ENCODE peak calls at places on chromosomes 4 and X, in four cellular contexts. One of them, this sample, is unnamed.

GRCh38 chrX:134619838-134620237 is 38.4 kb downstream of the PLAC1 start:
- DNase-seq in NCI-H1105 treated with DMSO at 0.1 percent for 48 hours: no peak
- DNase-seq in globus pallidus: no peak
- DNase-seq in stimulated activated naive CD4-positive, alpha-beta T cell: no peak
- DNase-seq in this sample: no peak

GRCh38 chrX:55220119-55220794 is at the start of gene PAGE5:
- DNase-seq in stimulated activated naive CD4-positive, alpha-beta T cell: no peak
- DNase-seq in NCI-H1105 treated with DMSO at 0.1 percent for 48 hours: no peak
- DNase-seq in globus pallidus: no peak
- DNase-seq in this sample: no peak

GRCh38 chrX:115609621-115610020 is 48.6 kb downstream of the PLS3 start:
- DNase-seq in globus pallidus: no peak
- DNase-seq in stimulated activated naive CD4-positive, alpha-beta T cell: no peak
- DNase-seq in NCI-H1105 treated with DMSO at 0.1 percent for 48 hours: no peak
- DNase-seq in this sample: no peak

GRCh38 chr4:8346838-8347605 is 77.5 kb downstream of the HTRA3 start:
- DNase-seq in NCI-H1105 treated with DMSO at 0.1 percent for 48 hours: no peak
- DNase-seq in globus pallidus: peak
- DNase-seq in stimulated activated naive CD4-positive, alpha-beta T cell: no peak
- DNase-seq in this sample: no peak

GRCh38 chr4:82661601-82662000 is 99.8 kb upstream of the TMEM150C start:
- DNase-seq in NCI-H1105 treated with DMSO at 0.1 percent for 48 hours: peak
- DNase-seq in globus pallidus: no peak
- DNase-seq in stimulated activated naive CD4-positive, alpha-beta T cell: no peak
- DNase-seq in this sample: no peak

GRCh38 chr4:25703731-25704388 is 48.2 kb downstream of the SLC34A2 start:
- DNase-seq in stimulated activated naive CD4-positive, alpha-beta T cell: no peak
- DNase-seq in globus pallidus: no peak
- DNase-seq in NCI-H1105 treated with DMSO at 0.1 percent for 48 hours: no peak
- DNase-seq in this sample: no peak

GRCh38 chrX:143115466-143115865 is 89.7 kb downstream of the SPANXN4 start:
- DNase-seq in stimulated activated naive CD4-positive, alpha-beta T cell: no peak
- DNase-seq in globus pallidus: no peak
- DNase-seq in NCI-H1105 treated with DMSO at 0.1 percent for 48 hours: no peak
- DNase-seq in this sample: no peak

GRCh38 chr4:156294577-156294976 is 340.9 kb upstream of the CTSO start:
- DNase-seq in NCI-H1105 treated with DMSO at 0.1 percent for 48 hours: peak
- DNase-seq in globus pallidus: peak
- DNase-seq in stimulated activated naive CD4-positive, alpha-beta T cell: no peak
- DNase-seq in this sample: no peak

GRCh38 chr4:47824844-47825243 is 13.0 kb downstream of the CORIN start:
- DNase-seq in stimulated activated naive CD4-positive, alpha-beta T cell: no peak
- DNase-seq in NCI-H1105 treated with DMSO at 0.1 percent for 48 hours: no peak
- DNase-seq in globus pallidus: no peak
- DNase-seq in this sample: no peak

GRCh38 chr4:26462874-26463273 is 27.4 kb downstream of the CCKAR start:
- DNase-seq in stimulated activated naive CD4-positive, alpha-beta T cell: no peak
- DNase-seq in NCI-H1105 treated with DMSO at 0.1 percent for 48 hours: no peak
- DNase-seq in globus pallidus: no peak
- DNase-seq in this sample: no peak

GRCh38 chr4:1752284-1753041 is 31.1 kb downstream of the TACC3 start:
- DNase-seq in globus pallidus: no peak
- DNase-seq in NCI-H1105 treated with DMSO at 0.1 percent for 48 hours: no peak
- DNase-seq in stimulated activated naive CD4-positive, alpha-beta T cell: no peak
- DNase-seq in this sample: no peak

GRCh38 chr4:27062256-27062655 is 201.6 kb downstream of the STIM2 start:
- DNase-seq in stimulated activated naive CD4-positive, alpha-beta T cell: no peak
- DNase-seq in globus pallidus: no peak
- DNase-seq in NCI-H1105 treated with DMSO at 0.1 percent for 48 hours: no peak
- DNase-seq in this sample: no peak

GRCh38 chr4:112766422-112766821 is 129.5 kb downstream of the LARP7 start:
- DNase-seq in globus pallidus: peak
- DNase-seq in stimulated activated naive CD4-positive, alpha-beta T cell: no peak
- DNase-seq in NCI-H1105 treated with DMSO at 0.1 percent for 48 hours: no peak
- DNase-seq in this sample: no peak

GRCh38 chr4:71446479-71447081 is 107.8 kb downstream of the SLC4A4 start:
- DNase-seq in globus pallidus: no peak
- DNase-seq in stimulated activated naive CD4-positive, alpha-beta T cell: no peak
- DNase-seq in NCI-H1105 treated with DMSO at 0.1 percent for 48 hours: no peak
- DNase-seq in this sample: no peak

GRCh38 chr4:25656031-25656430 is 380 bp downstream of the SLC34A2 start:
- DNase-seq in NCI-H1105 treated with DMSO at 0.1 percent for 48 hours: no peak
- DNase-seq in stimulated activated naive CD4-positive, alpha-beta T cell: no peak
- DNase-seq in globus pallidus: no peak
- DNase-seq in this sample: no peak

GRCh38 chr4:41967392-41967791 is 14.2 kb upstream of the DCAF4L1 start:
- DNase-seq in NCI-H1105 treated with DMSO at 0.1 percent for 48 hours: no peak
- DNase-seq in stimulated activated naive CD4-positive, alpha-beta T cell: no peak
- DNase-seq in globus pallidus: no peak
- DNase-seq in this sample: no peak

GRCh38 chr4:6019316-6020263 is 1.4 kb upstream of the C4orf50 start:
- DNase-seq in stimulated activated naive CD4-positive, alpha-beta T cell: no peak
- DNase-seq in NCI-H1105 treated with DMSO at 0.1 percent for 48 hours: peak
- DNase-seq in globus pallidus: peak
- DNase-seq in this sample: no peak